ENCODE peak calls at places on chromosomes 11 and 22, in eight cellular contexts. F, J, D, N, V, S, K and O are unnamed samples.

GRCh38 chr11:9821008-9821752 is 157.3 kb downstream of the SWAP70 start:
- DNase-seq in N (no peak), F (no peak), V (no peak), J (no peak), K (no peak), S (no peak), D (no peak), O (no peak)

GRCh38 chr11:2780850-2781412 is 81.1 kb upstream of the KCNQ1OT1 start:
- DNase-seq in S (peak; percentile 4), K (no peak), N (no peak), J (no peak), V (no peak), F (no peak), D (no peak), O (no peak)

GRCh38 chr11:124199702-124200101 is 16.6 kb downstream of the OR10D3 start:
- DNase-seq in D (no peak), V (no peak), N (no peak), K (no peak), J (no peak), F (no peak), S (no peak), O (no peak)

GRCh38 chr22:20990184-20991180 is 8.4 kb downstream of the LZTR1 start:
- DNase-seq in J (no peak), S (no peak), V (no peak), F (no peak), N (no peak), D (no peak), K (no peak), O (no peak)

GRCh38 chr11:11482726-11483125 is 129.7 kb upstream of the CSNK2A3 start:
- DNase-seq in S (no peak), K (no peak), N (no peak), J (no peak), F (no peak), D (no peak), V (no peak), O (no peak)

GRCh38 chr11:87493516-87493915 is 455.8 kb downstream of the TMEM135 start:
- DNase-seq in S (no peak), D (no peak), J (no peak), V (no peak), F (no peak), K (no peak), N (no peak), O (no peak)

GRCh38 chr11:116533186-116533825 is 239.5 kb downstream of the BUD13 start:
- DNase-seq in D (no peak), K (no peak), J (no peak), V (no peak), N (no peak), F (no peak), S (peak; percentile 58), O (no peak)

GRCh38 chr11:123449436-123449835 is 19.4 kb downstream of the GRAMD1B start:
- DNase-seq in K (no peak), D (no peak), N (no peak), F (no peak), V (no peak), S (no peak), J (no peak), O (no peak)

GRCh38 chr11:55572548-55572947 is 620 bp downstream of the OR4C16 start:
- DNase-seq in N (no peak), V (no peak), S (no peak), K (no peak), F (no peak), J (no peak), D (no peak), O (no peak)

GRCh38 chr22:47417699-47418098 is 655.2 kb downstream of the TBC1D22A start:
- DNase-seq in S (no peak), F (no peak), K (no peak), D (no peak), V (no peak), N (no peak), J (no peak), O (peak; percentile 25)

GRCh38 chr22:48103126-48103875 is 1340.9 kb downstream of the TBC1D22A start:
- DNase-seq in N (no peak), K (no peak), F (no peak), V (no peak), S (no peak), D (no peak), J (no peak), O (no peak)

GRCh38 chr11:11302565-11302964 is 50.5 kb downstream of the CSNK2A3 start:
- DNase-seq in K (no peak), J (no peak), V (no peak), D (no peak), F (no peak), S (no peak), N (no peak), O (no peak)

GRCh38 chr22:31119026-31119717 is 3.6 kb upstream of the INPP5J start:
- DNase-seq in F (no peak), K (no peak), N (no peak), D (no peak), S (no peak), J (no peak), V (no peak), O (no peak)

GRCh38 chr11:115869780-115870431 is 365.7 kb upstream of the CADM1 start:
- DNase-seq in V (no peak), N (no peak), S (peak; percentile 73), K (no peak), F (peak; percentile 75), J (no peak), D (no peak), O (no peak)

GRCh38 chr11:73359930-73360742 is 16.1 kb upstream of the RELT start:
- DNase-seq in F (peak; percentile 30), N (no peak), J (no peak), D (peak; percentile 49), S (peak; percentile 81), V (no peak), K (peak; percentile 26), O (no peak)

GRCh38 chr22:38955250-38955775 is 2.1 kb upstream of the APOBEC3A start:
- DNase-seq in V (no peak), K (no peak), F (no peak), S (no peak), J (no peak), D (no peak), N (no peak), O (no peak)

GRCh38 chr11:10322401-10322800 is 17.5 kb downstream of the ADM start:
- DNase-seq in N (no peak), F (no peak), J (no peak), K (no peak), V (no peak), S (no peak), D (no peak), O (no peak)

GRCh38 chr11:119030329-119031047 is at the start of gene SLC37A4:
- DNase-seq in K (peak; percentile 95), N (peak; percentile 86), V (peak; percentile 91), S (peak; percentile 97), J (peak; percentile 98), F (peak; percentile 99), D (peak; percentile 99), O (peak; percentile 100)

GRCh38 chr22:40002935-40003715 is 8.4 kb downstream of the FAM83F start:
- DNase-seq in D (no peak), K (no peak), F (peak; percentile 4), J (no peak), N (no peak), S (no peak), V (no peak), O (no peak)

GRCh38 chr11:122696662-122697061 is 41.1 kb downstream of the UBASH3B start:
- DNase-seq in K (peak; percentile 71), F (no peak), N (no peak), J (no peak), V (no peak), S (no peak), D (peak; percentile 76), O (no peak)

GRCh38 chr11:71451596-71452353 is 1.2 kb upstream of the NADSYN1 start:
- DNase-seq in V (no peak), F (peak; percentile 24), K (no peak), N (no peak), J (no peak), D (peak; percentile 42), S (no peak), O (peak; percentile 34)

GRCh38 chr22:30486661-30487115 is 14.9 kb upstream of the SEC14L3 start:
- DNase-seq in F (no peak), D (no peak), V (no peak), J (no peak), K (no peak), S (no peak), N (no peak), O (no peak)

GRCh38 chr11:79066456-79067354 is 374.1 kb downstream of the TENM4 start:
- DNase-seq in V (no peak), N (no peak), S (no peak), F (no peak), K (no peak), J (no peak), D (no peak), O (no peak)

GRCh38 chr22:17085277-17086091 is 684 bp downstream of the IL17RA start:
- DNase-seq in V (no peak), K (peak; percentile 26), N (no peak), D (peak; percentile 65), S (peak; percentile 64), J (peak; percentile 52), F (no peak), O (peak; percentile 65)